ENCODE peak calls at places on chromosomes 7 and 10, in ten cellular contexts. Z, E, F, O, T, C, I, J, K and W are unnamed samples.

GRCh38 chr7:106110238-106110560 is 1.9 kb downstream of the SYPL1 start:
- DNase-seq in Z (peak; percentile 40), E (no peak), F (peak; percentile 20), O (no peak), T (no peak), C (no peak), I (no peak), J (no peak), K (no peak), W (no peak)

GRCh38 chr10:79943871-79944270 is 5.0 kb downstream of the SFTPD start:
- DNase-seq in Z (no peak), E (no peak), F (no peak), O (no peak), T (no peak), C (no peak), I (no peak), J (no peak), K (no peak), W (no peak)

GRCh38 chr7:12674861-12675260 is 12.6 kb upstream of the ARL4A start:
- DNase-seq in Z (peak; percentile 40), E (no peak), F (peak; percentile 30), O (peak; percentile 33), T (no peak), C (no peak), I (no peak), J (peak; percentile 16), K (peak; percentile 18), W (no peak)

GRCh38 chr10:13462551-13462950 is 66.3 kb downstream of the BEND7 start:
- DNase-seq in Z (peak; percentile 33), E (no peak), F (no peak), O (no peak), T (no peak), C (no peak), I (no peak), J (no peak), K (no peak), W (no peak)

GRCh38 chr7:30755384-30756154 is 3.6 kb downstream of the INMT start:
- DNase-seq in Z (no peak), E (no peak), F (no peak), O (no peak), T (peak; percentile 93), C (no peak), I (peak; percentile 80), J (no peak), K (no peak), W (no peak)

GRCh38 chr7:29884399-29885272 is 78.3 kb downstream of the WIPF3 start:
- DNase-seq in Z (no peak), E (no peak), F (no peak), O (no peak), T (no peak), C (no peak), I (no peak), J (no peak), K (no peak), W (peak; percentile 41)

GRCh38 chr7:107931740-107932515 is 40.9 kb downstream of the DLD start:
- DNase-seq in Z (no peak), E (no peak), F (no peak), O (no peak), T (no peak), C (no peak), I (no peak), J (no peak), K (no peak), W (no peak)

GRCh38 chr7:29815181-29816105 is 9.1 kb downstream of the WIPF3 start:
- DNase-seq in Z (no peak), E (no peak), F (no peak), O (no peak), T (no peak), C (no peak), I (no peak), J (no peak), K (no peak), W (no peak)

GRCh38 chr10:117980216-117980615 is 66.5 kb downstream of the RAB11FIP2 start:
- DNase-seq in Z (peak; percentile 88), E (no peak), F (peak; percentile 85), O (no peak), T (no peak), C (peak; percentile 36), I (no peak), J (no peak), K (no peak), W (no peak)

GRCh38 chr7:157176771-157177170 is 38.0 kb downstream of the UBE3C start:
- DNase-seq in Z (no peak), E (no peak), F (no peak), O (no peak), T (no peak), C (no peak), I (no peak), J (no peak), K (no peak), W (no peak)
- H3K27ac ChIP-seq in Z (no peak overlapping the region), E (no peak overlapping the region), F (no peak overlapping the region), O (no peak overlapping the region), T (no peak overlapping the region), C (no peak overlapping the region), I (no peak overlapping the region), J (no peak overlapping the region), K (no peak overlapping the region), W (no peak overlapping the region)

DNA sequence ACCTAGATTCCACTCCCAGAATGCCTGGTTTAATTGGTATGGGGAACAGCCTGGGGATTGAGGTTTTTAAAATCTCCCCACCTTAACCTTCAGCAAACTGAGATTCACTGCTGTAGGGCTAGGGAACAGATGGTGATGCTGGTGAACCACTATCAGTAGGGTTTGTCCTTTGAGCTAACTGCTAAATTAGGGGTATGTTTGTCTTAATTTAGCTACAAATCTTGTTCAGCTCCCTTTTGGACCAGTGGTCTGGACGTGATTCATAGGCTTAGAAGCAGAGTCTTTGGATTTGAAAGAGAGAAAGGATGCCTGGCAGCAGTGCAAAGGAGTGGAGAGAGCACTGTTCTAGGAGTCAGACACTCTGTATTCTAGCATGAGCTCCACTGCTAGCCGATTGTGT is 2.8 kb downstream of the HDAC9 start:
- DNase-seq in Z (no peak), E (no peak), F (no peak), O (no peak), T (no peak), C (no peak), I (no peak), J (no peak), K (no peak), W (no peak)
- H3K27ac ChIP-seq in Z (no peak overlapping the region), E (no peak overlapping the region), F (no peak overlapping the region), O (no peak overlapping the region), T (no peak overlapping the region), C (no peak overlapping the region), I (peak overlapping the region; percentile 71), J (no peak overlapping the region), K (no peak overlapping the region), W (no peak overlapping the region)

GRCh38 chr10:121131014-121131413 is 279.9 kb downstream of the WDR11 start:
- DNase-seq in Z (no peak), E (no peak), F (no peak), O (no peak), T (no peak), C (no peak), I (no peak), J (no peak), K (no peak), W (no peak)
- H3K27ac ChIP-seq in Z (no peak overlapping the region), E (peak overlapping the region; percentile 97), F (no peak overlapping the region), O (no peak overlapping the region), T (no peak overlapping the region), C (no peak overlapping the region), I (no peak overlapping the region), J (no peak overlapping the region), K (no peak overlapping the region), W (no peak overlapping the region)

DNA sequence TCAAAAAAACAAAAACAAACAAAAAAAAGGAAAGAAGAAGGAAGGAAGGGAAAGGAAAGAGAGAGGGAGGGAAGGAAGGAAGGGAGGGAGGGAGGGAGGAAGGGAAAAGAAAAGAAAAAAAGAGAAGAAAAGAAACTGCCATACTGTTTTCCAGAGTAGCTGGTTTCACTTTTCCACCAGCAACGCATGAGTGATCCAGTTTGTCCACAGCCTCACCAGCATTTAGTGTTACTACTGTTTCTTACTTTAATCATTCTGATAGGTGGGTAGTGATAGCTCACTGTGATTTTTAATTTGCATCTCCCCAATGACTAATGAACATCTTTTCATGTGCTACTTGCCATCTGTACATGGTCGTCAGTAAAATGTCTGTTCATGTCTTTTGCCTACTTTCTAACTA is 9.6 kb downstream of the GSTK1 start:
- DNase-seq in Z (no peak), E (no peak), F (no peak), O (no peak), T (no peak), C (no peak), I (no peak), J (no peak), K (no peak), W (no peak)
- H3K27ac ChIP-seq in Z (no peak overlapping the region), E (no peak overlapping the region), F (no peak overlapping the region), O (no peak overlapping the region), T (no peak overlapping the region), C (no peak overlapping the region), I (no peak overlapping the region), J (no peak overlapping the region), K (no peak overlapping the region), W (no peak overlapping the region)

DNA sequence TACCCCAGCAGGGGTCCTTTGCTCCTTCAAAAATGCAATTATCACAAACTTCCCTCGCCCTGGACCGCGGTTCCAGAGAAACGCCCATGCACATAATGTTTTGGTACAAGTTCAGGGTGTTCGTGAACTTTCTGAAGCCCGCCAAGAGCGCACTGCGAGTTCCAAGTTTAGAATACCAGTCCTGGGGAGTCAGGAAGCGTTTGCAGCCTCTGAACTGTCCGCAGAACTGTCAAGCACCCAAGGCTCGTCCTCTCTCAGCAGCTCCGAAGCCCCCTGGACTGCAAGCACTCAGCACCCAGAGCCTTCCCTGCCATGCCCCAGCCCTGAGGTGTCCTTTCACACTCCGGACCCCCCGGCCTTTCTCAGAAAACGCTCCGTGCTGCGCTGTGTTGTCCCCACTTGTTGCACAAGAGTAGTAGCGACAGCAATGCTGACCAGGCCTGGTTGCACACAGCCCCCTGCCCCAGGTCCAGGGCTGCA is 30.3 kb downstream of the CALML3 start:
- DNase-seq in Z (peak; percentile 29), E (no peak), F (no peak), O (no peak), T (peak; percentile 63), C (no peak), I (peak; percentile 84), J (no peak), K (no peak), W (no peak)
- H3K27ac ChIP-seq in Z (no peak overlapping the region), E (no peak overlapping the region), F (no peak overlapping the region), O (no peak overlapping the region), T (peak overlapping the region; percentile 77), C (no peak overlapping the region), I (peak overlapping the region; percentile 79), J (no peak overlapping the region), K (no peak overlapping the region), W (peak overlapping the region; percentile 95)